ENCODE peak calls at places on chromosomes 11 and 22, in five cellular contexts. U, M, G, D and H are unnamed samples.

GRCh38 chr22:22884888-22885840 is 2.5 kb upstream of the IGLL5 start:
- DNase-seq in U (no peak), M (no peak), D (no peak), G (no peak), H (no peak)

GRCh38 chr11:46351148-46351547 is 3.9 kb downstream of the DGKZ start:
- DNase-seq in M (no peak), D (no peak), G (no peak), U (no peak), H (no peak)

GRCh38 chr11:126669416-126669815 is 313.9 kb downstream of the ST3GAL4 start:
- DNase-seq in D (no peak), G (no peak), M (no peak), U (no peak), H (no peak)

GRCh38 chr11:85123752-85124231 is 503.4 kb downstream of the DLG2 start:
- DNase-seq in U (no peak), M (no peak), D (no peak), G (no peak), H (no peak)

GRCh38 chr22:27662359-27663030 is 139.1 kb downstream of the MN1 start:
- DNase-seq in G (no peak), U (no peak), M (peak; percentile 21), D (peak; percentile 60), H (no peak)

GRCh38 chr11:35177370-35177769 is 38.4 kb downstream of the CD44 start:
- DNase-seq in U (no peak), G (no peak), D (no peak), M (peak; percentile 16), H (peak; percentile 44)

GRCh38 chr22:43289976-43290663 is 53.1 kb downstream of the SCUBE1 start:
- DNase-seq in M (no peak), G (no peak), U (peak; percentile 8), D (no peak), H (peak; percentile 23)

GRCh38 chr11:69848196-69848595 is 29.0 kb upstream of the FGF3 start:
- DNase-seq in M (no peak), G (no peak), U (no peak), D (no peak), H (no peak)

GRCh38 chr11:105598371-105598770 is 11.5 kb upstream of the GRIA4 start:
- DNase-seq in G (no peak), D (no peak), U (no peak), M (no peak), H (no peak)

GRCh38 chr11:82927264-82927880 is 25.8 kb downstream of the DDIAS start:
- DNase-seq in G (peak; percentile 38), U (peak; percentile 54), D (peak; percentile 38), M (peak; percentile 77), H (peak; percentile 39)

GRCh38 chr22:25774575-25775026 is 32.6 kb downstream of the MYO18B start:
- DNase-seq in G (no peak), M (no peak), D (no peak), U (no peak), H (no peak)

GRCh38 chr11:124322356-124322755 is 2.4 kb upstream of the OR8D2 start:
- DNase-seq in D (no peak), M (no peak), G (no peak), U (no peak), H (no peak)